ENCODE peak calls at places on chromosomes 3 and 15, in five cellular contexts. One of them, this sample, is unnamed.

GRCh38 chr3:136277115-136277514 is 27.0 kb downstream of the PCCB start:
- DNase-seq in HEK293T: no peak
- DNase-seq in stimulated activated CD8-positive, alpha-beta memory T cell treated with anti-CD3 and anti-CD28 coated beads, Interleukin-15, amount 100 ng/mL, for 24 hours: no peak
- DNase-seq in T-cell: no peak
- DNase-seq in AG10803: no peak
- DNase-seq in this sample: no peak

GRCh38 chr3:53003320-53003719 is 42.6 kb downstream of the SFMBT1 start:
- DNase-seq in HEK293T: no peak
- DNase-seq in AG10803: no peak
- DNase-seq in stimulated activated CD8-positive, alpha-beta memory T cell treated with anti-CD3 and anti-CD28 coated beads, Interleukin-15, amount 100 ng/mL, for 24 hours: no peak
- DNase-seq in T-cell: no peak
- DNase-seq in this sample: no peak

GRCh38 chr3:128274837-128275236 is 121.6 kb downstream of the EEFSEC start:
- DNase-seq in AG10803: peak
- DNase-seq in T-cell: no peak
- DNase-seq in HEK293T: no peak
- DNase-seq in stimulated activated CD8-positive, alpha-beta memory T cell treated with anti-CD3 and anti-CD28 coated beads, Interleukin-15, amount 100 ng/mL, for 24 hours: no peak
- DNase-seq in this sample: no peak

GRCh38 chr15:63915209-63915887 is 81.6 kb upstream of the HERC1 start:
- DNase-seq in HEK293T: peak
- DNase-seq in T-cell: no peak
- DNase-seq in AG10803: peak
- DNase-seq in stimulated activated CD8-positive, alpha-beta memory T cell treated with anti-CD3 and anti-CD28 coated beads, Interleukin-15, amount 100 ng/mL, for 24 hours: no peak
- DNase-seq in this sample: no peak

GRCh38 chr3:120113128-120114116 is 19.2 kb upstream of the GSK3B start:
- DNase-seq in T-cell: no peak
- DNase-seq in stimulated activated CD8-positive, alpha-beta memory T cell treated with anti-CD3 and anti-CD28 coated beads, Interleukin-15, amount 100 ng/mL, for 24 hours: no peak
- DNase-seq in HEK293T: no peak
- DNase-seq in AG10803: peak
- DNase-seq in this sample: no peak

GRCh38 chr3:4687167-4687566 is 194.0 kb downstream of the ITPR1 start:
- DNase-seq in stimulated activated CD8-positive, alpha-beta memory T cell treated with anti-CD3 and anti-CD28 coated beads, Interleukin-15, amount 100 ng/mL, for 24 hours: no peak
- DNase-seq in T-cell: no peak
- DNase-seq in AG10803: no peak
- DNase-seq in HEK293T: no peak
- DNase-seq in this sample: no peak

GRCh38 chr3:36957862-36958686 is 13.2 kb upstream of the TRANK1 start:
- DNase-seq in HEK293T: no peak
- DNase-seq in AG10803: peak
- DNase-seq in stimulated activated CD8-positive, alpha-beta memory T cell treated with anti-CD3 and anti-CD28 coated beads, Interleukin-15, amount 100 ng/mL, for 24 hours: no peak
- DNase-seq in T-cell: no peak
- DNase-seq in this sample: no peak

GRCh38 chr3:124422805-124423204 is 307.4 kb upstream of the UMPS start:
- DNase-seq in stimulated activated CD8-positive, alpha-beta memory T cell treated with anti-CD3 and anti-CD28 coated beads, Interleukin-15, amount 100 ng/mL, for 24 hours: no peak
- DNase-seq in HEK293T: no peak
- DNase-seq in T-cell: no peak
- DNase-seq in AG10803: no peak
- DNase-seq in this sample: no peak

GRCh38 chr3:4351164-4351855 is 48.1 kb downstream of the SETMAR start:
- DNase-seq in T-cell: peak
- DNase-seq in HEK293T: no peak
- DNase-seq in AG10803: peak
- DNase-seq in stimulated activated CD8-positive, alpha-beta memory T cell treated with anti-CD3 and anti-CD28 coated beads, Interleukin-15, amount 100 ng/mL, for 24 hours: no peak
- DNase-seq in this sample: no peak

GRCh38 chr3:185152433-185153169 is at the start of gene C3orf70:
- DNase-seq in stimulated activated CD8-positive, alpha-beta memory T cell treated with anti-CD3 and anti-CD28 coated beads, Interleukin-15, amount 100 ng/mL, for 24 hours: no peak
- DNase-seq in T-cell: no peak
- DNase-seq in AG10803: peak
- DNase-seq in HEK293T: peak
- DNase-seq in this sample: peak

GRCh38 chr15:69468241-69469121 is 15.9 kb downstream of the RPLP1 start:
- DNase-seq in T-cell: peak
- DNase-seq in HEK293T: no peak
- DNase-seq in AG10803: no peak
- DNase-seq in stimulated activated CD8-positive, alpha-beta memory T cell treated with anti-CD3 and anti-CD28 coated beads, Interleukin-15, amount 100 ng/mL, for 24 hours: peak
- DNase-seq in this sample: peak

GRCh38 chr3:14227866-14228265 is 49.2 kb downstream of the LSM3 start:
- DNase-seq in HEK293T: no peak
- DNase-seq in AG10803: no peak
- DNase-seq in T-cell: no peak
- DNase-seq in stimulated activated CD8-positive, alpha-beta memory T cell treated with anti-CD3 and anti-CD28 coated beads, Interleukin-15, amount 100 ng/mL, for 24 hours: no peak
- DNase-seq in this sample: no peak

GRCh38 chr15:66750609-66751008 is 48.6 kb downstream of the SMAD6 start:
- DNase-seq in stimulated activated CD8-positive, alpha-beta memory T cell treated with anti-CD3 and anti-CD28 coated beads, Interleukin-15, amount 100 ng/mL, for 24 hours: no peak
- DNase-seq in HEK293T: no peak
- DNase-seq in T-cell: no peak
- DNase-seq in AG10803: no peak
- DNase-seq in this sample: no peak

GRCh38 chr3:32818431-32819085 is 761 bp downstream of the TRIM71 start:
- DNase-seq in T-cell: no peak
- DNase-seq in HEK293T: no peak
- DNase-seq in stimulated activated CD8-positive, alpha-beta memory T cell treated with anti-CD3 and anti-CD28 coated beads, Interleukin-15, amount 100 ng/mL, for 24 hours: no peak
- DNase-seq in AG10803: no peak
- DNase-seq in this sample: peak

GRCh38 chr3:5238545-5238944 is 51.0 kb downstream of the EDEM1 start:
- DNase-seq in AG10803: no peak
- DNase-seq in stimulated activated CD8-positive, alpha-beta memory T cell treated with anti-CD3 and anti-CD28 coated beads, Interleukin-15, amount 100 ng/mL, for 24 hours: no peak
- DNase-seq in HEK293T: no peak
- DNase-seq in T-cell: no peak
- DNase-seq in this sample: no peak

GRCh38 chr3:30964612-30965011 is 70.2 kb upstream of the GADL1 start:
- DNase-seq in HEK293T: no peak
- DNase-seq in T-cell: no peak
- DNase-seq in AG10803: no peak
- DNase-seq in stimulated activated CD8-positive, alpha-beta memory T cell treated with anti-CD3 and anti-CD28 coated beads, Interleukin-15, amount 100 ng/mL, for 24 hours: no peak
- DNase-seq in this sample: no peak

GRCh38 chr3:38149701-38150100 is 11.2 kb downstream of the MYD88 start:
- DNase-seq in HEK293T: no peak
- DNase-seq in T-cell: no peak
- DNase-seq in AG10803: no peak
- DNase-seq in stimulated activated CD8-positive, alpha-beta memory T cell treated with anti-CD3 and anti-CD28 coated beads, Interleukin-15, amount 100 ng/mL, for 24 hours: no peak
- DNase-seq in this sample: peak

GRCh38 chr3:28860307-28860706 is 420.6 kb upstream of the RBMS3 start:
- DNase-seq in T-cell: no peak
- DNase-seq in AG10803: peak
- DNase-seq in stimulated activated CD8-positive, alpha-beta memory T cell treated with anti-CD3 and anti-CD28 coated beads, Interleukin-15, amount 100 ng/mL, for 24 hours: no peak
- DNase-seq in HEK293T: no peak
- DNase-seq in this sample: peak

GRCh38 chr3:71070497-71071465 is 512.7 kb downstream of the FOXP1 start:
- DNase-seq in AG10803: no peak
- DNase-seq in HEK293T: no peak
- DNase-seq in T-cell: no peak
- DNase-seq in stimulated activated CD8-positive, alpha-beta memory T cell treated with anti-CD3 and anti-CD28 coated beads, Interleukin-15, amount 100 ng/mL, for 24 hours: no peak
- DNase-seq in this sample: no peak